ENCODE peak calls at places on chromosomes 4 and X, in nine cellular contexts. A is posterior cingulate gyrus; F is CD8-positive, alpha-beta memory T cell; Z is endothelial cell; O is stomach; B is fibroblast of gingiva; W is right atrium auricular region; H is cardiac fibroblast; M is ureter. V is an unnamed sample.

GRCh38 chrX:110066488-110067225 is 63.7 kb downstream of the TMEM164 start:
- DNase-seq in F (no peak), W (no peak), B (no peak), M (no peak), A (no peak), O (peak; percentile 70), H (no peak), Z (no peak), V (no peak)

GRCh38 chrX:151982217-151982616 is 7.7 kb upstream of the GABRE start:
- DNase-seq in A (no peak), H (peak; percentile 83), Z (no peak), F (no peak), W (no peak), O (no peak), B (peak; percentile 61), M (no peak), V (peak; percentile 10)

GRCh38 chr4:88040707-88041106 is 33.3 kb downstream of the PKD2 start:
- DNase-seq in O (no peak), Z (no peak), M (no peak), B (no peak), H (no peak), F (no peak), W (no peak), A (no peak), V (no peak)

GRCh38 chr4:16532240-16532990 is 306.1 kb upstream of the TAPT1 start:
- DNase-seq in B (peak; percentile 87), W (peak; percentile 62), Z (no peak), H (peak; percentile 95), M (no peak), F (no peak), O (no peak), A (no peak), V (peak; percentile 73)

GRCh38 chr4:77500801-77501200 is 104.8 kb upstream of the CXCL13 start:
- DNase-seq in M (no peak), O (no peak), A (no peak), B (no peak), F (no peak), W (no peak), Z (no peak), H (peak; percentile 6), V (no peak)

GRCh38 chr4:24686866-24687672 is 102.7 kb upstream of the DHX15 start:
- DNase-seq in H (no peak), F (no peak), M (no peak), W (no peak), A (no peak), B (no peak), Z (no peak), O (peak; percentile 66), V (no peak)

GRCh38 chrX:68894513-68895338 is 65.9 kb downstream of the EFNB1 start:
- DNase-seq in B (peak; percentile 26), O (peak; percentile 64), H (peak; percentile 70), A (peak; percentile 91), F (no peak), Z (peak; percentile 41), W (peak; percentile 69), M (peak; percentile 71), V (no peak)

GRCh38 chr4:10983274-10983673 is 298.7 kb upstream of the CLNK start:
- DNase-seq in Z (no peak), B (no peak), O (no peak), A (no peak), F (no peak), W (no peak), H (no peak), M (no peak), V (no peak)

GRCh38 chrX:41333744-41333993 is 293 bp upstream of the DDX3X start:
- DNase-seq in M (no peak), F (peak; percentile 84), H (peak; percentile 89), B (peak; percentile 80), W (no peak), A (no peak), Z (no peak), O (no peak), V (peak; percentile 84)

GRCh38 chrX:133857648-133858269 is 127.6 kb downstream of the GPC3 start:
- DNase-seq in M (no peak), F (no peak), B (no peak), O (no peak), Z (no peak), A (no peak), H (no peak), W (no peak), V (no peak)

GRCh38 chr4:157185363-157185762 is 35.2 kb upstream of the GRIA2 start:
- DNase-seq in A (no peak), O (no peak), F (no peak), W (no peak), H (no peak), M (no peak), Z (no peak), B (no peak), V (no peak)

V was measured in fibroblast of the conjunctiva.